ENCODE peak calls at places on chromosomes 1 and 21, in seven cellular contexts. One of them, this sample, is unnamed.
A peak's percentile ranks its signal among the peaks of the same experiment; 100 is the strongest.

GRCh38 chr1:28172690-28173150 is 3.8 kb downstream of the PTAFR start:
- DNase-seq in HCT116: no peak
- DNase-seq in K562: no peak
- DNase-seq in GM12878: peak; percentile 98
- DNase-seq in SK-N-SH: peak; percentile 48
- DNase-seq in H1: no peak
- DNase-seq in HepG2: peak; percentile 41
- DNase-seq in this sample: no peak

GRCh38 chr1:86155807-86156561 is 588 bp downstream of the COL24A1 start:
- DNase-seq in K562: no peak
- DNase-seq in H1: no peak
- DNase-seq in GM12878: no peak
- DNase-seq in SK-N-SH: peak; percentile 48
- DNase-seq in HCT116: no peak
- DNase-seq in HepG2: no peak
- DNase-seq in this sample: no peak

GRCh38 chr1:115564201-115564600 is 77.6 kb upstream of the VANGL1 start:
- DNase-seq in SK-N-SH: peak; percentile 55
- DNase-seq in K562: no peak
- DNase-seq in HepG2: no peak
- DNase-seq in H1: no peak
- DNase-seq in HCT116: no peak
- DNase-seq in GM12878: no peak
- DNase-seq in this sample: no peak

GRCh38 chr1:45490121-45490622 is 791 bp downstream of the TESK2 start:
- DNase-seq in SK-N-SH: no peak
- DNase-seq in H1: no peak
- DNase-seq in HepG2: no peak
- DNase-seq in K562: no peak
- DNase-seq in GM12878: no peak
- DNase-seq in HCT116: no peak
- DNase-seq in this sample: no peak

GRCh38 chr1:29395724-29396437 is 159.6 kb downstream of the PTPRU start:
- DNase-seq in HepG2: no peak
- DNase-seq in HCT116: no peak
- DNase-seq in SK-N-SH: peak; percentile 6
- DNase-seq in K562: no peak
- DNase-seq in GM12878: no peak
- DNase-seq in H1: no peak
- DNase-seq in this sample: no peak

GRCh38 chr21:43923391-43923790 is 58.4 kb downstream of the AGPAT3 start:
- DNase-seq in HCT116: no peak
- DNase-seq in GM12878: no peak
- DNase-seq in HepG2: no peak
- DNase-seq in H1: no peak
- DNase-seq in K562: no peak
- DNase-seq in SK-N-SH: peak; percentile 46
- DNase-seq in this sample: no peak

GRCh38 chr1:93533677-93534076 is 85.8 kb downstream of the FNBP1L start:
- DNase-seq in K562: no peak
- DNase-seq in HepG2: no peak
- DNase-seq in SK-N-SH: no peak
- DNase-seq in HCT116: no peak
- DNase-seq in GM12878: no peak
- DNase-seq in H1: no peak
- DNase-seq in this sample: no peak

GRCh38 chr1:208544058-208544457 is 299.9 kb upstream of the PLXNA2 start:
- DNase-seq in GM12878: no peak
- DNase-seq in H1: no peak
- DNase-seq in HepG2: no peak
- DNase-seq in SK-N-SH: no peak
- DNase-seq in K562: no peak
- DNase-seq in HCT116: no peak
- DNase-seq in this sample: no peak

GRCh38 chr1:75725861-75726361 is 1.4 kb downstream of the ACADM start:
- DNase-seq in SK-N-SH: no peak
- DNase-seq in HepG2: peak; percentile 72
- DNase-seq in H1: no peak
- DNase-seq in K562: no peak
- DNase-seq in HCT116: no peak
- DNase-seq in GM12878: no peak
- DNase-seq in this sample: peak; percentile 41

GRCh38 chr1:207910678-207911354 is at the start of gene CD34:
- DNase-seq in GM12878: no peak
- DNase-seq in K562: no peak
- DNase-seq in HepG2: no peak
- DNase-seq in HCT116: no peak
- DNase-seq in SK-N-SH: peak; percentile 76
- DNase-seq in H1: no peak
- DNase-seq in this sample: no peak

GRCh38 chr1:230268371-230269170 is 157.6 kb downstream of the PGBD5 start:
- DNase-seq in K562: peak; percentile 49
- DNase-seq in GM12878: no peak
- DNase-seq in HepG2: peak; percentile 56
- DNase-seq in SK-N-SH: peak; percentile 90
- DNase-seq in H1: no peak
- DNase-seq in HCT116: peak; percentile 6
- DNase-seq in this sample: peak; percentile 90

GRCh38 chr1:5637171-5637570 is 355.1 kb downstream of the NPHP4 start:
- DNase-seq in HepG2: no peak
- DNase-seq in H1: no peak
- DNase-seq in K562: peak; percentile 28
- DNase-seq in HCT116: peak; percentile 18
- DNase-seq in SK-N-SH: peak; percentile 48
- DNase-seq in GM12878: no peak
- DNase-seq in this sample: peak; percentile 39

GRCh38 chr1:156379420-156380165 is 10.6 kb downstream of the RHBG start:
- DNase-seq in HCT116: no peak
- DNase-seq in GM12878: no peak
- DNase-seq in H1: no peak
- DNase-seq in SK-N-SH: no peak
- DNase-seq in HepG2: no peak
- DNase-seq in K562: no peak
- DNase-seq in this sample: peak; percentile 66

GRCh38 chr1:9849691-9850441 is 26.1 kb upstream of the CLSTN1 start:
- DNase-seq in GM12878: no peak
- DNase-seq in SK-N-SH: no peak
- DNase-seq in HepG2: no peak
- DNase-seq in H1: no peak
- DNase-seq in HCT116: no peak
- DNase-seq in K562: peak; percentile 51
- DNase-seq in this sample: no peak

GRCh38 chr1:93702102-93702827 is 20.6 kb upstream of the BCAR3 start:
- DNase-seq in GM12878: no peak
- DNase-seq in K562: no peak
- DNase-seq in HCT116: no peak
- DNase-seq in HepG2: no peak
- DNase-seq in SK-N-SH: peak; percentile 74
- DNase-seq in H1: no peak
- DNase-seq in this sample: no peak

GRCh38 chr1:22814176-22815042 is 103.8 kb downstream of the EPHB2 start:
- DNase-seq in GM12878: no peak
- DNase-seq in HepG2: no peak
- DNase-seq in SK-N-SH: peak; percentile 73
- DNase-seq in H1: no peak
- DNase-seq in HCT116: no peak
- DNase-seq in K562: no peak
- DNase-seq in this sample: no peak

GRCh38 chr1:85818371-85818770 is 110.1 kb upstream of the ZNHIT6 start:
- DNase-seq in GM12878: no peak
- DNase-seq in HCT116: no peak
- DNase-seq in H1: no peak
- DNase-seq in SK-N-SH: no peak
- DNase-seq in K562: no peak
- DNase-seq in HepG2: no peak
- DNase-seq in this sample: peak; percentile 53

GRCh38 chr1:13764533-13764932 is 64.5 kb downstream of the PRDM2 start:
- DNase-seq in HepG2: no peak
- DNase-seq in GM12878: no peak
- DNase-seq in HCT116: no peak
- DNase-seq in H1: no peak
- DNase-seq in SK-N-SH: no peak
- DNase-seq in K562: no peak
- DNase-seq in this sample: no peak

GRCh38 chr1:1976031-1976430 is 27.6 kb downstream of the CFAP74 start:
- DNase-seq in H1: no peak
- DNase-seq in GM12878: no peak
- DNase-seq in SK-N-SH: no peak
- DNase-seq in HepG2: no peak
- DNase-seq in K562: no peak
- DNase-seq in HCT116: no peak
- DNase-seq in this sample: no peak

DNA sequence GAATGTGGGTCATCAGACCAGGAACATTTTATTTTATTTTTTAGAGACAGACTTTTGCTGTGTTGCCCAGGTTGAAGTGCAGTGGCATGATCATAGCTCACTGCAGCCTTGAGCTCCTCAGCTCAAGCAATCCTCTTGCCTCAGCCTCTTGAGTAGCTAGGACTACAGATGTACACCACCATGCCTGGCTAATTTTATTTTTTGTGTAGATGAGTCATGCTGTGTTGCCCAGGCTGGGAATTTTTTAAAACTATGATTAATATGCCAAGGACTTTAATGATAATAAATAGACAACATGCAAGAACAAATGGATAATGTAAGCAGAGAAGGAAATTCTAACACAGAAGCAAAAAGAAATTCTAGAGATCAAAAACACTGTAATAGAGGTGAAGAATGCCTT is 142.4 kb downstream of the AK5 start:
- DNase-seq in HCT116: no peak
- DNase-seq in H1: no peak
- DNase-seq in SK-N-SH: no peak
- DNase-seq in GM12878: no peak
- DNase-seq in HepG2: no peak
- DNase-seq in K562: no peak
- DNase-seq in this sample: no peak
- TF ChIP-seq JUND in HCT116: no peak
- TF ChIP-seq JUND in H1: no peak
- TF ChIP-seq JUND in SK-N-SH: peak; percentile 54
- TF ChIP-seq JUND in GM12878: no peak
- TF ChIP-seq JUND in HepG2: no peak
- TF ChIP-seq JUND in K562: no peak
- TF ChIP-seq JUND in this sample: no peak

GRCh38 chr1:61623852-61624251 is 101.1 kb downstream of the TM2D1 start:
- DNase-seq in SK-N-SH: no peak
- DNase-seq in H1: no peak
- DNase-seq in GM12878: no peak
- DNase-seq in HCT116: no peak
- DNase-seq in HepG2: no peak
- DNase-seq in K562: no peak
- DNase-seq in this sample: no peak
- TF ChIP-seq JUND in SK-N-SH: no peak
- TF ChIP-seq JUND in H1: no peak
- TF ChIP-seq JUND in GM12878: no peak
- TF ChIP-seq JUND in HCT116: no peak
- TF ChIP-seq JUND in HepG2: no peak
- TF ChIP-seq JUND in K562: no peak
- TF ChIP-seq JUND in this sample: no peak

DNA sequence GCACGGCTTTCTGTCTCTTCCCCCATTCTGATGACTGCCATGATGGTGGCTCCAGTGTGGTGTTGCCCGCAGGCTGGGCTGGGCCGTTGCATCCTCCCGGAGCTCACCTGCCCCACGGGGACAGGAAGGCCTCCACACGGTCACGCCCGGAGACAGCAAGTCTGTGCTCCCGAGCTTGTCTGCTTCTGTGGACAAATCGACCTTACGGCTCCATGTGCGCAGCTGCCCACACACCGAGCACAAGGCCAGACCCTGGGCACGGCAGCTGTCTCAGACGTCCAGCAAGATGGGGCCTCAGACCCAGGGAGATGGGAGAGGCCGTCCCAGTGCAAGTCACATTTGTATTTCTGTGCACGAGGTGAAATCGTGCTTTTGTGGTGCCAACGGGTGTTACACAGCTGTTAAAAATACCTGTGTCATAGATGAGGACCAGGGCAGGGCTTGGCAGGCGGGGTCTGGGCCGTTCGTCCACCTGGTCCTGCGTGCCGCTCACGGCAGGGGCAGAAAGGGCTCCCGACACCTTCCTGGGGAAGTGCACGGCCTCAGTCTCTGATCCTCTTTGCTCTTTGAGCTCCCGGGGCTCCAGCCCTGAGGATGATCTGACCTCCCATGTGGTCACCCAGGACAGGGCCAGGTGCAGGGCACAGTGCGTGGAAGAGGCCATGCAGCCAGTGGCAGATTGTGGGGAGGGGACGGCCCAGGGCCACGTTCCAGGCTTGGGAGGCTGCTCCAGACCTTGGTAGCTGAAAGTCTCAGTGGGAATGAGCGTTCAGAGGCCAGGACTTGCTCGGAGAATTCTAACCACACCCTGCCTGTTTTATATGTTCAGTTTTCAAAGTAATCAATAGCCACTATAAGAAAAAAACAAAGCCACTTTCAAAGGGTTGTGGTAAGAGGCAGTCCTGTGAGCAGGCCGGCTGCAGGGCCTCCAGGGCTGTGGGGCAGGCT is 13.4 kb downstream of the COL6A1 start:
- DNase-seq in K562: no peak
- DNase-seq in HepG2: no peak
- DNase-seq in HCT116: no peak
- DNase-seq in SK-N-SH: no peak
- DNase-seq in GM12878: no peak
- DNase-seq in H1: no peak
- DNase-seq in this sample: no peak
- TF ChIP-seq JUND in K562: no peak
- TF ChIP-seq JUND in HepG2: no peak
- TF ChIP-seq JUND in HCT116: no peak
- TF ChIP-seq JUND in SK-N-SH: no peak
- TF ChIP-seq JUND in GM12878: no peak
- TF ChIP-seq JUND in H1: no peak
- TF ChIP-seq JUND in this sample: no peak

GRCh38 chr21:36980280-36981048 is 14.0 kb upstream of the HLCS start:
- DNase-seq in GM12878: no peak
- DNase-seq in HCT116: no peak
- DNase-seq in HepG2: no peak
- DNase-seq in K562: no peak
- DNase-seq in H1: no peak
- DNase-seq in SK-N-SH: peak; percentile 51
- DNase-seq in this sample: no peak
- TF ChIP-seq JUND in GM12878: no peak
- TF ChIP-seq JUND in HCT116: no peak
- TF ChIP-seq JUND in HepG2: no peak
- TF ChIP-seq JUND in K562: no peak
- TF ChIP-seq JUND in H1: no peak
- TF ChIP-seq JUND in SK-N-SH: no peak
- TF ChIP-seq JUND in this sample: no peak

DNA sequence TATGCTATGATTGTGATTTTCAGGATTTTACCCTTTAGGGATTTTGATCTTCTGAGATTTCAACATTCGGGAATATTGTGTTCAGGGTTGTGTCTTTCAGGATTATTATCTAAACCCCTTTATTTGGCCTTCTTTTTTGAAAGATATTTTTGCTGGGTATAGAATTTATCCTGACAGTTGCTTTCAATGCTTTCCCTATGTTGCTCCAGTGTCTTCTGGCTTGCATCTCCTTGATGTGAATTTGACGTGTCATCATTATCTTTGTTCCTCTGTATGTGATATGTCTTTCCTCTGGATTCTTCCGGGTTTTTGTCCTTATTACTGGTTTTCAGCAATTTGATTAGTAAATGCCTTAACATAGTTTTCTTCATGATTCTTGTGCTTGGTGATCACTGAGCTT is 25.9 kb upstream of the RIPK4 start:
- DNase-seq in H1: no peak
- DNase-seq in SK-N-SH: no peak
- DNase-seq in K562: no peak
- DNase-seq in GM12878: no peak
- DNase-seq in HCT116: no peak
- DNase-seq in HepG2: no peak
- DNase-seq in this sample: no peak
- TF ChIP-seq JUND in H1: no peak
- TF ChIP-seq JUND in SK-N-SH: no peak
- TF ChIP-seq JUND in K562: no peak
- TF ChIP-seq JUND in GM12878: no peak
- TF ChIP-seq JUND in HCT116: no peak
- TF ChIP-seq JUND in HepG2: no peak
- TF ChIP-seq JUND in this sample: no peak

This sample was measured in T47D.